ENCODE peak calls at places on chromosome 11, in four cellular contexts. I is HepG2, D is GM12878, Y is K562. B is an unnamed sample.

GRCh38 chr11:2569321-2569721 is 124.5 kb downstream of the KCNQ1 start:
- DNase-seq in D (no peak), I (no peak), Y (no peak), B (no peak)

GRCh38 chr11:134562176-134562575 is 150.1 kb upstream of the B3GAT1 start:
- DNase-seq in I (no peak), D (no peak), Y (no peak), B (no peak)

GRCh38 chr11:128613300-128613995 is 26.1 kb upstream of the ETS1 start:
- DNase-seq in Y (no peak), I (no peak), D (no peak), B (no peak)

GRCh38 chr11:94694309-94695060 is 73.7 kb upstream of the AMOTL1 start:
- DNase-seq in Y (no peak), I (no peak), D (no peak), B (no peak)

GRCh38 chr11:36162909-36163434 is 126.3 kb downstream of the COMMD9 start:
- DNase-seq in I (no peak), D (no peak), Y (no peak), B (no peak)

GRCh38 chr11:34303028-34303427 is 54.8 kb downstream of the ABTB2 start:
- DNase-seq in Y (no peak), I (no peak), D (no peak), B (no peak)

GRCh38 chr11:2385156-2386151 is 8.3 kb downstream of the CD81 start:
- DNase-seq in D (peak; percentile 36), I (no peak), Y (no peak), B (no peak)

GRCh38 chr11:82823635-82824614 is 76.3 kb downstream of the PRCP start:
- DNase-seq in I (no peak), Y (no peak), D (no peak), B (no peak)

GRCh38 chr11:3224730-3225098 is 6.1 kb upstream of the MRGPRG start:
- DNase-seq in Y (no peak), D (no peak), I (no peak), B (no peak)

GRCh38 chr11:47391077-47391583 is 12.8 kb upstream of the SPI1 start:
- DNase-seq in I (no peak), Y (no peak), D (no peak), B (no peak)

GRCh38 chr11:27028653-27029052 is 12.0 kb upstream of the BBOX1 start:
- DNase-seq in I (no peak), Y (no peak), D (no peak), B (no peak)

GRCh38 chr11:66331542-66332370 is 4.5 kb downstream of the RIN1 start:
- DNase-seq in D (no peak), I (no peak), Y (no peak), B (no peak)
- TF ChIP-seq MXI1 in D (no peak), I (no peak), Y (no peak), B (no peak)

DNA sequence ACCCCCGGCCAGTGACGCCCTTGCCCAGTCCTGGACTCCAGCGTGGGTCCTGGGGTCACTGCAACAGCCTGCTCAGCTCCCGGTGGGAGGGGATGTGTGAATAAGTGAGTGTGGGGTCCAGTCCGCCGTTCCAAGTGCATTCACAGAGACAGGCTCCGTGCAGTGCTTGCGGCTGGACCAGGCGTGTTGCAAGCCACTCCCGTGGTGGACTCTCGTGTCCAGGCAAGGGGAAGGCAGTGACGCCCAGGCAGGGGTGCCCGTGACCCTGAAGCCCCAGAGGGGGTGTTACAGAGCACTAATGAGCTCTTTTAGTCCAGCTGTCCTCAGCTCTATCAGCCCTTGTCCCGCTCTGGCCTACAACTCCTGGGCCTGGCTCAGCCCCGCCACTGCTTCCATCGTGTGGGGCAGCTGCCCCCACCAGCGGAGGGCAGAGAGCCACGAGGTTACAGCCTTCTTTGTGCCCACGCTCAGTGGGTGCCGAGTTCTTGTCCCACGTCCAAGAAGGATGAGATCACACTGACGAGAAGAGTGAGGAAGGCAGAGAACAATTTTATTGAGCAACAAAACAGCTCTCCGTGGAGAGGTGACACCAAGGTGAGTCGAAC is 1807.5 kb downstream of the LRRC4C start:
- DNase-seq in D (no peak), Y (no peak), I (no peak), B (no peak)
- TF ChIP-seq CEBPB in D (no peak), Y (no peak), I (no peak), B (no peak)

GRCh38 chr11:70191495-70192140 is 11.5 kb upstream of the FADD start:
- DNase-seq in D (no peak), Y (peak; percentile 88), I (peak; percentile 52), B (peak; percentile 49)
- TF ChIP-seq MXI1 in D (no peak), Y (no peak), I (no peak), B (no peak)

GRCh38 chr11:16630651-16631050 is 107.8 kb upstream of the C11orf58 start:
- DNase-seq in I (no peak), Y (no peak), D (no peak), B (no peak)

DNA sequence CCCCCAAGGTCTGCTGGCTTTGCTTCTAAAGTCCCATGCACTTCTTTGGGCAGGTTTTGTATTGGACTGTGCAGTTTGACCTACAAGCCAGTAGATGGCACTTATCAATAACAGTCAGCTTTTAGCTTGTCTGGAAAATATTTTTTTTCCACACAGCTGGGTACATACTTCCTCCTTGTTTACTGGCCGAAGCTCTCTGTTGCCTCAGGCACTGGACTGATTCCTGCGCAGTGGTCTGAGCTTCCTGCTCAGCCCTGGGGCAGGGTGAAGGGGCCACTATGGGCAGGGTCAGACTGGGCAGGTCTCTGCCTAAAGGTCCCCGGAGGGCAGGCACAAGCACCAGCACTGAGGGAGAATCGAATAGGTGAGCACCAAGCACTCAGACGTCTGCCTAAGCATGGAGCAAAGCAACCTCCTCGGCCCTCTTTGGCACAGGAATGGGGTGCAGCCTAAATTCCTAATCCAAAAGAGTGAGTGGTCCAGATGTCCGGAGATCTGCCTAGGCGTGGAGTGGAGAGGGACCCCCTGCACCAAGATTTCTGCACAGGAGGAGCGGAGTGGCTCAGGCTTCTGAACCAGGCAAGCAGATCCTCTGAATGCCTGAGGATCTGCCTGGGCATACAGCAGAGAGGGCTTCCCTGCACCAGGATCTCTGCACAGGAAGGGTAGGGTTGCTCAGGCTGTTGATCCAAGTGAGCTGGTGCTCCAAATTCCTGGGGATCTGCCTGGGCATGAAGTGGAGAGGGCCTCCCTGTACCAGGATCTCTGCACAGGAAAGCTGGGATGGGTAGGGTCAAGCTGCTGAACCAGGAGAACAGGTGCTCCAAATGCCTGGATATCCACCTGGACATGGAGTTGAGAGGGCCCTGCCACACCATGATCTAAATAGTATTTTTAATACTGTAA is 105.9 kb upstream of the C11orf58 start:
- DNase-seq in I (peak; percentile 50), Y (no peak), D (no peak), B (peak; percentile 21)
- TF ChIP-seq CEBPB in I (no peak), Y (no peak), D (no peak), B (no peak)

GRCh38 chr11:17790453-17790852 is 55.9 kb downstream of the KCNC1 start:
- DNase-seq in Y (no peak), D (no peak), I (no peak), B (peak; percentile 92)
- TF ChIP-seq MXI1 in Y (no peak), D (no peak), I (no peak), B (no peak)

GRCh38 chr11:101279728-101280127 is 150.1 kb upstream of the PGR start:
- DNase-seq in D (no peak), Y (no peak), I (no peak), B (no peak)
- TF ChIP-seq CEBPB in D (no peak), Y (no peak), I (no peak), B (no peak)

DNA sequence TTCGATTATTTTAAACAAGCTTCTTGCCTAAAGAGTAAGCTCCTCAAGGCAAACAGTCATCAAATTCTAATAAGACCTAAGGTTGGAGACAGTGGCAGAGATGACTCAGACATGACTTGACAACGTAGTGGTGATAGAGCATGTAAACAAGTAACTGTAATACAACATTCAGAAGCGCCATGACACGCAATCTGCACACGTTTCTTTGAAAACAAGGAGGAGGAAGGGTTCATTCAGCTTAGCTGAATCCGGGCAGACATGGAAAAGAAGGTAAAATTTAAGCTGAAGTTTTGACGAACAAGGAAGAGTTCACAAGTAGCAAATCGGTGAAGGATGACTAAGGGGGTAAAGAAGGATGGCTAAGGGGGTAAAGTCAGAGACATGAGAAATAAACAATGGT is 152.4 kb upstream of the ZC3H12C start:
- DNase-seq in I (no peak), D (no peak), Y (peak; percentile 23), B (peak; percentile 97)
- TF ChIP-seq MXI1 in I (no peak), D (no peak), Y (no peak), B (peak; percentile 61)

GRCh38 chr11:44108260-44108659 is 12.8 kb downstream of the EXT2 start:
- DNase-seq in D (no peak), Y (no peak), I (no peak), B (no peak)

GRCh38 chr11:44113572-44113971 is 18.1 kb downstream of the EXT2 start:
- DNase-seq in I (no peak), Y (no peak), D (no peak), B (no peak)

GRCh38 chr11:44112083-44112865 is 16.8 kb downstream of the EXT2 start:
- DNase-seq in D (no peak), Y (no peak), I (no peak), B (peak; percentile 76)

GRCh38 chr11:44113018-44113417 is 17.5 kb downstream of the EXT2 start:
- DNase-seq in D (no peak), Y (no peak), I (no peak), B (no peak)

GRCh38 chr11:44110231-44110679 is 14.8 kb downstream of the EXT2 start:
- DNase-seq in I (peak; percentile 47), D (no peak), Y (peak; percentile 62), B (peak; percentile 40)
- TF ChIP-seq CEBPB in I (no peak), D (no peak), Y (no peak), B (no peak)